ENCODE peak calls at places on chromosomes 16 and 17, in ten cellular contexts. N is GM23338; O is naive thymus-derived CD4-positive, alpha-beta T cell; Z is HCT116; M is left lung; Y is spleen; F is kidney; G is astrocyte of the spinal cord; C is psoas muscle; J is Jurkat, Clone E6-1. V is an unnamed sample.

GRCh38 chr16:77674888-77675287 is 47.4 kb upstream of the NUDT7 start:
- DNase-seq in N (no peak), O (no peak), Z (no peak), M (no peak), Y (no peak), F (no peak), G (peak), C (no peak), J (no peak), V (no peak)

GRCh38 chr16:6573577-6573976 is 759.1 kb upstream of the RBFOX1 start:
- DNase-seq in N (peak), O (no peak), Z (no peak), M (peak), Y (no peak), F (no peak), G (no peak), C (no peak), J (no peak), V (no peak)

GRCh38 chr17:71110326-71110725 is 941.0 kb downstream of the KCNJ2 start:
- DNase-seq in N (no peak), O (no peak), Z (peak), M (no peak), Y (no peak), F (no peak), G (no peak), C (no peak), J (no peak), V (no peak)

GRCh38 chr16:29900888-29901606 is 759 bp downstream of the ASPHD1 start:
- DNase-seq in N (peak), O (no peak), Z (no peak), M (no peak), Y (no peak), F (no peak), G (no peak), C (no peak), J (no peak), V (no peak)

GRCh38 chr16:13322357-13322756 is 421.0 kb downstream of the SHISA9 start:
- DNase-seq in N (peak), O (no peak), Z (no peak), M (no peak), Y (no peak), F (no peak), G (no peak), C (no peak), J (no peak), V (no peak)

GRCh38 chr16:51408357-51408756 is 257.3 kb upstream of the SALL1 start:
- DNase-seq in N (no peak), O (no peak), Z (no peak), M (no peak), Y (no peak), F (no peak), G (peak), C (no peak), J (no peak), V (no peak)

GRCh38 chr17:64984181-64984580 is 64.9 kb upstream of the LRRC37A3 start:
- DNase-seq in N (no peak), O (peak), Z (no peak), M (no peak), Y (no peak), F (no peak), G (no peak), C (no peak), J (no peak), V (no peak)

GRCh38 chr16:69709456-69710084 is 16.8 kb downstream of the NQO1 start:
- DNase-seq in N (peak), O (peak), Z (peak), M (no peak), Y (no peak), F (no peak), G (peak), C (no peak), J (peak), V (peak)

GRCh38 chr16:66752379-66752778 is 970 bp upstream of the DYNC1LI2 start:
- DNase-seq in N (no peak), O (no peak), Z (no peak), M (no peak), Y (no peak), F (no peak), G (no peak), C (no peak), J (no peak), V (no peak)

GRCh38 chr17:5508855-5509254 is 22.5 kb downstream of the MIS12 start:
- DNase-seq in N (peak), O (no peak), Z (no peak), M (no peak), Y (no peak), F (no peak), G (peak), C (no peak), J (no peak), V (no peak)

GRCh38 chr16:87809150-87809902 is 43.5 kb upstream of the KLHDC4 start:
- DNase-seq in N (no peak), O (no peak), Z (no peak), M (no peak), Y (no peak), F (no peak), G (no peak), C (no peak), J (peak), V (no peak)

GRCh38 chr16:53549970-53550406 is 47.0 kb upstream of the AKTIP start:
- DNase-seq in N (peak), O (peak), Z (peak), M (no peak), Y (no peak), F (no peak), G (peak), C (no peak), J (peak), V (peak)

GRCh38 chr17:63823659-63824331 is 3.4 kb upstream of the PSMC5 start:
- DNase-seq in N (no peak), O (no peak), Z (no peak), M (no peak), Y (no peak), F (no peak), G (no peak), C (no peak), J (peak), V (no peak)

GRCh38 chr17:28567604-28568003 is 3.7 kb downstream of the PIGS start:
- DNase-seq in N (no peak), O (no peak), Z (no peak), M (no peak), Y (no peak), F (no peak), G (no peak), C (no peak), J (no peak), V (no peak)

GRCh38 chr16:81987706-81988105 is 23.6 kb downstream of the SDR42E1 start:
- DNase-seq in N (no peak), O (no peak), Z (peak), M (no peak), Y (no peak), F (no peak), G (no peak), C (no peak), J (no peak), V (no peak)

GRCh38 chr16:86452451-86452850 is 57.9 kb upstream of the FOXF1 start:
- DNase-seq in N (no peak), O (no peak), Z (no peak), M (no peak), Y (no peak), F (no peak), G (no peak), C (peak), J (no peak), V (no peak)

GRCh38 chr16:67336646-67337045 is 10.0 kb downstream of the LRRC36 start:
- DNase-seq in N (no peak), O (no peak), Z (no peak), M (no peak), Y (no peak), F (no peak), G (no peak), C (no peak), J (no peak), V (no peak)

GRCh38 chr17:60327122-60327869 is 64.6 kb downstream of the USP32 start:
- DNase-seq in N (peak), O (no peak), Z (no peak), M (no peak), Y (no peak), F (no peak), G (no peak), C (no peak), J (no peak), V (no peak)

DNA sequence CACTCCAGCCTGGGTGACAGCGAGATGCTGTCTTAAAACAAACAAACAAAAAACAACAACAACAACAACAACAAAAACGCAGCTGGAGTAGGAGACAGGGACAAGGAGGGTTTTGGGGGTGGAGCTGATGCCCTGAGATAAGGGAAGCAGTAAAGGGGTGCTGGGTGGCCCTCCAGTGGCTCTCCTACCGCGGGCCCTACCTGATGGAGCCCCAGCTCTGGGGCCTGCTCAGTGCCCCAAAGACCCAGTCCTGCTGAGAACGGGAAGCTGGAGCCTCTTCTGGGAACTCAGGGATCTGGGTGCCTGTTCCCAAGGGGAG is 21.3 kb upstream of the NAGS start:
- DNase-seq in N (no peak), O (no peak), Z (no peak), M (no peak), Y (no peak), F (no peak), G (no peak), C (no peak), J (no peak), V (no peak)
- H3K4me3 ChIP-seq in N (peak), O (no peak), Z (no peak), M (no peak), Y (peak), F (no peak), G (no peak), C (peak), J (no peak), V (no peak)

GRCh38 chr17:76381633-76382304 is 2.6 kb upstream of the SPHK1 start:
- DNase-seq in N (peak), O (no peak), Z (no peak), M (peak), Y (no peak), F (no peak), G (no peak), C (no peak), J (no peak), V (no peak)
- H3K4me3 ChIP-seq in N (peak), O (no peak), Z (no peak), M (no peak), Y (peak), F (no peak), G (no peak), C (no peak), J (no peak), V (no peak)

GRCh38 chr17:42058018-42058417 is 7.6 kb upstream of the C17orf113 start:
- DNase-seq in N (no peak), O (no peak), Z (no peak), M (no peak), Y (no peak), F (no peak), G (no peak), C (no peak), J (no peak), V (no peak)

GRCh38 chr17:42061641-42062487 is 11.5 kb upstream of the C17orf113 start:
- DNase-seq in N (no peak), O (no peak), Z (no peak), M (no peak), Y (no peak), F (no peak), G (no peak), C (no peak), J (no peak), V (no peak)

GRCh38 chr17:42062673-42063072 is 12.3 kb upstream of the C17orf113 start:
- DNase-seq in N (no peak), O (no peak), Z (no peak), M (no peak), Y (no peak), F (no peak), G (no peak), C (no peak), J (no peak), V (no peak)

GRCh38 chr17:42060231-42060630 is 9.8 kb upstream of the C17orf113 start:
- DNase-seq in N (no peak), O (no peak), Z (no peak), M (no peak), Y (no peak), F (no peak), G (no peak), C (no peak), J (no peak), V (no peak)

GRCh38 chr17:42059815-42060214 is 9.4 kb upstream of the C17orf113 start:
- DNase-seq in N (no peak), O (no peak), Z (no peak), M (no peak), Y (no peak), F (no peak), G (no peak), C (no peak), J (peak), V (no peak)
- H3K4me3 ChIP-seq in N (no peak), O (no peak), Z (no peak), M (no peak), Y (no peak), F (no peak), G (no peak), C (no peak), J (no peak), V (no peak)

DNA sequence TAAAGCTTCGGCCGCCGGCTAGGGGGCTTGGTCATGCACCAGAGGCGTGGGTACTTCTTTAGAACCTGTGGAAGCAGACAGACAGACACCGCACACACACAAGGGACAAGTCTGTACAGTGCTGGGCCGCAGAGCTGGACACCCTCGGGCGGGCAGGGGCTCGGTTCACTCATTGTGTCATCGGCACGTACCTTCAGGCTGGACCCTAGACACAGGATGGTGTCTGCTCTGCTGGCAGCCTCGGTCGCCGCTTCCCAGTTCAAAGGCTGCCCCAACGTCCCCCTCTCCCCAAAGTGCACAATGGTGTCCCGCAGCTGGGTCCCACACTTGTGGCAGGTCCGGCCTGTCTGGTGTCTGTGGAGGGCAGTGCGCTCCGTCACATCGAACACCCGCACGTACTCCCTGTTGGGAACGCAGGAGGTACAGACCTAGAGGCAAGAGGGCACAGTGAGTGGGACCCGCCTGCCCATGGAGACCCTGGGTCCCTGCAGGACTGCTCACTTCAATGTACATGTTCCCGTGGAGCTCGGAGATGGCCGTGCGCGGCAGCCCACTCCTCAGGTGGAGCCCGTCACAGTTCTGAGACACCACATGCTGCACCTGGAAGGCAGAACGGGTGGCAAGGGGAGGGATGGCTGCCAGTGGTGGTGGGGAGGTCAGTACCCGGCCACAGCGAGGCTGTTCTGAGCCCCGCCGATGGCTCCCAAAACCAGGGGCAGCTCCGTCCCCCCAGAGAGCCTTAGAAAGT is 3.1 kb upstream of the PCYT2 start:
- DNase-seq in N (no peak), O (no peak), Z (no peak), M (no peak), Y (no peak), F (no peak), G (no peak), C (no peak), J (no peak), V (no peak)
- H3K4me3 ChIP-seq in N (no peak), O (no peak), Z (no peak), M (no peak), Y (no peak), F (no peak), G (no peak), C (no peak), J (no peak), V (no peak)

DNA sequence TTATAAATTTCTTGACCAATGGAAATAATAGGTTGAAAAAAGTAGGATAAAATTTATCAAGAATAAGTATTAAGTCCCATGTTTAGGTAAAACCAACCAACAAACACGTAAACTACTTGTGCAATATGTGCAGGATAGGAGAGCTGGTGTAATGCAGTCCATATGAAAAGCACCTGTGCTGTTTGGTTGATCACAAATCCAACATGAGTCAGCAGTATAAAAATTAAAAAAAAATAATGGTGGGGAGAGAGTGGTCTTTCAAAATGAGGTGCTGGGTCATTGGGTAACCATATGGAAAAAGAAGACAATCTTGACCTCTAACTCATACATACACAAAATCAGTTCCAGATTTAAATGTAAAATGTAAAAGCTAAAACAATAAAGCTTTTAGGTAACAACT is 181.8 kb downstream of the HS3ST3B1 start:
- DNase-seq in N (no peak), O (no peak), Z (no peak), M (no peak), Y (no peak), F (no peak), G (no peak), C (no peak), J (no peak), V (no peak)
- H3K4me3 ChIP-seq in N (no peak), O (no peak), Z (no peak), M (no peak), Y (no peak), F (no peak), G (no peak), C (no peak), J (no peak), V (no peak)